ENCODE peak calls at places on chromosomes 13 and 19, in five cellular contexts. L, H, A, I and B are unnamed samples.

GRCh38 chr19:8641908-8642547 is 11.6 kb downstream of the NFILZ start:
- DNase-seq in L (peak; percentile 24), I (no peak), H (peak; percentile 33), A (peak; percentile 56), B (no peak)

GRCh38 chr19:8017808-8018207 is 12.4 kb upstream of the ELAVL1 start:
- DNase-seq in L (no peak), H (no peak), I (no peak), A (peak; percentile 50), B (no peak)

GRCh38 chr19:4911314-4911713 is 2.0 kb downstream of the UHRF1 start:
- DNase-seq in I (no peak), A (no peak), H (no peak), L (no peak), B (no peak)

GRCh38 chr13:39890537-39890936 is 235.1 kb downstream of the COG6 start:
- DNase-seq in A (no peak), H (no peak), L (no peak), I (no peak), B (no peak)

GRCh38 chr19:19192910-19193423 is 909 bp downstream of the RFXANK start:
- DNase-seq in I (no peak), H (no peak), A (no peak), L (no peak), B (no peak)

GRCh38 chr19:33481863-33482262 is 39.7 kb downstream of the PEPD start:
- DNase-seq in I (no peak), L (no peak), H (no peak), A (no peak), B (no peak)

GRCh38 chr19:18538115-18538514 is 5.3 kb downstream of the FKBP8 start:
- DNase-seq in L (no peak), A (no peak), I (no peak), H (no peak), B (no peak)

GRCh38 chr13:33053397-33054066 is 37.3 kb downstream of the KL start:
- DNase-seq in A (no peak), L (no peak), I (no peak), H (no peak), B (no peak)

GRCh38 chr13:23381877-23382276 is 51.6 kb downstream of the SACS start:
- DNase-seq in A (no peak), I (no peak), H (no peak), L (no peak), B (no peak)

GRCh38 chr19:10651821-10652220 is 2.3 kb upstream of the ILF3 start:
- DNase-seq in L (no peak), I (no peak), H (no peak), A (no peak), B (no peak)

GRCh38 chr19:40174087-40174486 is 17.1 kb upstream of the MAP3K10 start:
- DNase-seq in I (no peak), A (no peak), L (no peak), H (no peak), B (no peak)

GRCh38 chr19:5503598-5503997 is 48.4 kb downstream of the ZNRF4 start:
- DNase-seq in I (no peak), H (no peak), L (no peak), A (no peak), B (no peak)

GRCh38 chr19:7515091-7515470 is 822 bp upstream of the ZNF358 start:
- DNase-seq in L (no peak), H (no peak), I (no peak), A (no peak), B (no peak)

GRCh38 chr19:6503407-6504201 is 1.5 kb upstream of the TUBB4A start:
- DNase-seq in H (no peak), I (no peak), A (no peak), L (no peak), B (no peak)

GRCh38 chr13:48281556-48281955 is 22.0 kb upstream of the RB1 start:
- DNase-seq in I (no peak), L (no peak), A (no peak), H (no peak), B (no peak)

GRCh38 chr13:112711528-112712265 is 21.9 kb downstream of the ATP11A start:
- DNase-seq in H (peak; percentile 87), L (peak; percentile 87), I (peak; percentile 91), A (no peak), B (peak; percentile 86)

GRCh38 chr19:55050749-55051532 is 12.0 kb downstream of the RDH13 start:
- DNase-seq in A (no peak), H (no peak), I (no peak), L (no peak), B (no peak)

GRCh38 chr13:28820099-28821051 is at the start of gene MTUS2:
- DNase-seq in L (no peak), I (peak; percentile 6), H (peak; percentile 44), A (no peak), B (no peak)

GRCh38 chr19:8611890-8612806 is 1.6 kb upstream of the ADAMTS10 start:
- DNase-seq in I (no peak), H (no peak), A (peak; percentile 12), L (peak; percentile 28), B (no peak)

GRCh38 chr19:35098413-35099049 is 17.1 kb upstream of the FXYD3 start:
- DNase-seq in A (no peak), I (no peak), L (no peak), H (no peak), B (no peak)

GRCh38 chr19:30212574-30212973 is 159.6 kb upstream of the ZNF536 start:
- DNase-seq in H (no peak), L (no peak), I (no peak), A (no peak), B (no peak)

GRCh38 chr19:51422053-51422448 is 4.6 kb upstream of the SIGLEC10 start:
- DNase-seq in H (peak; percentile 94), I (peak; percentile 88), L (peak; percentile 77), A (peak; percentile 61), B (peak; percentile 86)

GRCh38 chr19:52566121-52566520 is 4.0 kb upstream of the ZNF701 start:
- DNase-seq in I (no peak), A (no peak), L (no peak), H (no peak), B (no peak)

GRCh38 chr19:34502582-34503545 is 21.3 kb downstream of the WTIP start:
- DNase-seq in L (no peak), A (no peak), H (no peak), I (no peak), B (no peak)

GRCh38 chr13:68369739-68370138 is 1139.6 kb upstream of the PCDH9 start:
- DNase-seq in I (no peak), H (no peak), A (no peak), L (no peak), B (no peak)

GRCh38 chr19:37484406-37485115 is 15.4 kb downstream of the ZNF570 start:
- DNase-seq in A (no peak), H (no peak), L (no peak), I (no peak), B (no peak)

GRCh38 chr19:50666346-50667176 is 17.3 kb downstream of the C19orf81 start:
- DNase-seq in L (no peak), A (no peak), I (no peak), H (no peak), B (no peak)

GRCh38 chr13:67736646-67737420 is 506.7 kb upstream of the PCDH9 start:
- DNase-seq in H (peak; percentile 64), L (no peak), I (peak; percentile 36), A (no peak), B (no peak)

GRCh38 chr13:73248711-73249580 is 190.1 kb downstream of the KLF5 start:
- DNase-seq in I (no peak), H (peak; percentile 29), A (no peak), L (no peak), B (peak; percentile 60)

GRCh38 chr13:88063741-88064140 is 392.6 kb downstream of the SLITRK5 start:
- DNase-seq in L (no peak), H (no peak), I (no peak), A (no peak), B (no peak)

GRCh38 chr19:5138606-5139594 is 170.0 kb downstream of the KDM4B start:
- DNase-seq in L (peak; percentile 33), H (no peak), A (peak; percentile 83), I (no peak), B (peak; percentile 46)

DNA sequence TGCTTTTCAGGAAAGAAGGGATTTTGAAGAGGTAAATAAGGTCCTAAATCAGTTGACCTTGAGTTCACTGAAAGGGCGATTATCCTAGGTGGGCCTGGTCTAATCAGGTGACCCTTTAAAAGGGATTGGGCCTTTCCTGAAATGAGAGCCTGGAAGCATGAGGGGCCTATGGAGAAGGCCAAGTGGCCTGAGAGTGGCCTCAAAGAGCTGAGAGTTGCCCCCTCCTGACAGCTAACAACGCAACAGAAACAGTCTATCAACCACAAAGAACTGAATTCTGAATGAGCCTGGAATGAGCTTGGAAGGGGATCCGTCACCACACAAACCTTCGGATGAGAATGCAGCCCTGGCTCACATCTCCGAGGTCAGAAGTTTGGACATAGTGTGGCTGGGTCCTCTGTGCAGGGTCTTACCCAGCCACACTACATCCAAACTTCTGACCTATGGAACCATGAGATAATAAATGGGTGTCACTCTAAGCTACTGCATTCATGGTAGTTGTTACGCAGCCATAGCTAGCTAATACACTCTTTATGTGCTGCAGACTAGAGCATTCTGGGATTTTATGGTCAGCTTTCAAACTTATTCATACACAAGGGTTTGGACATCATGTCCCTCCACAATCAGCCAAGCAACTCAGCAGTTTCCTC is 72.0 kb downstream of the GNG7 start:
- DNase-seq in I (no peak), H (no peak), A (no peak), L (no peak), B (no peak)
- H3K27ac ChIP-seq in I (no peak overlapping the region), H (no peak overlapping the region), A (no peak overlapping the region), L (peak overlapping the region; percentile 53), B (peak overlapping the region; percentile 10)

GRCh38 chr19:32404213-32404938 is 1.2 kb upstream of the DPY19L3 start:
- DNase-seq in I (peak; percentile 26), A (no peak), H (no peak), L (no peak), B (no peak)

GRCh38 chr19:32403291-32403995 is 2.1 kb upstream of the DPY19L3 start:
- DNase-seq in H (no peak), I (no peak), A (no peak), L (no peak), B (no peak)

GRCh38 chr19:32406161-32407003 is 812 bp downstream of the DPY19L3 start:
- DNase-seq in H (no peak), L (no peak), I (no peak), A (no peak), B (no peak)

GRCh38 chr19:32405431-32406160 is at the start of gene DPY19L3:
- DNase-seq in L (peak; percentile 94), I (peak; percentile 93), A (peak; percentile 82), H (peak; percentile 96), B (peak; percentile 96)

GRCh38 chr19:32404939-32405430 is 585 bp upstream of the DPY19L3 start:
- DNase-seq in I (no peak), L (peak; percentile 50), H (peak; percentile 61), A (no peak), B (peak; percentile 72)
- H3K27ac ChIP-seq in I (peak overlapping the region; percentile 92), L (peak overlapping the region; percentile 96), H (peak overlapping the region; percentile 97), A (peak overlapping the region; percentile 90), B (peak overlapping the region; percentile 92)

DNA sequence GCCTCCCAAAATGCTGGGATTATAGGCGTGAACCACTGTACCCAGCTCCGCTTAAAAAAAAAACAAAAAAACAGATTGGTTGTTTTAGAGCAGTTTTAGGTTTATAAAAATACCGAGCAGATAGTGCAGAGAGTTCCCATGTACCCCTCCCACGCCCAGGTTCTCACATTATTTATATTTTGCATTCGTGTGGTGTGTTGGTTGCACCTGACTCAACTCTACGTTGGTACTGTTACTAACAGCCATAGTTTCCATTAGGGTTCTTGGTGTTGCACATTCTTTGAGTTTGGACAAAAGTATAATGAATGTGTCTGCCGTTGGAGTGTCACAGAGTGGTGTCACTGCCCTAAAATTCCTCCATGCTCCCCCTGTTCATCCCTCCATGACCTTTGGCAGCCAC is 29.1 kb downstream of the MYO9B start:
- DNase-seq in L (no peak), H (no peak), A (no peak), I (no peak), B (no peak)
- H3K27ac ChIP-seq in L (no peak overlapping the region), H (no peak overlapping the region), A (no peak overlapping the region), I (no peak overlapping the region), B (no peak overlapping the region)

GRCh38 chr13:31495336-31495735 is 244.0 kb upstream of the RXFP2 start:
- DNase-seq in A (no peak), I (no peak), H (no peak), L (no peak), B (no peak)
- H3K27ac ChIP-seq in A (no peak overlapping the region), I (no peak overlapping the region), H (no peak overlapping the region), L (no peak overlapping the region), B (no peak overlapping the region)